ENCODE peak calls at places on chromosomes 3 and 15, in five cellular contexts. F, S, L, D and M are unnamed samples.

GRCh38 chr3:12897537-12898289 is 56.3 kb upstream of the RPL32 start:
- DNase-seq in F (no peak), S (no peak), L (no peak), D (peak), M (no peak)

GRCh38 chr3:180615954-180616353 is 14.0 kb downstream of the TTC14 start:
- DNase-seq in F (no peak), S (no peak), L (no peak), D (no peak), M (no peak)

GRCh38 chr3:94459167-94459566 is 396.3 kb downstream of the NSUN3 start:
- DNase-seq in F (no peak), S (no peak), L (no peak), D (no peak), M (no peak)

GRCh38 chr3:51719413-51720025 is 12.7 kb downstream of the GRM2 start:
- DNase-seq in F (no peak), S (no peak), L (no peak), D (no peak), M (no peak)

GRCh38 chr3:1082024-1082633 is 10.7 kb upstream of the CNTN6 start:
- DNase-seq in F (no peak), S (peak), L (no peak), D (peak), M (peak)

GRCh38 chr3:105465251-105465853 is 98.6 kb downstream of the ALCAM start:
- DNase-seq in F (no peak), S (no peak), L (no peak), D (no peak), M (no peak)

GRCh38 chr15:38809621-38810020 is 245.0 kb upstream of the RASGRP1 start:
- DNase-seq in F (no peak), S (no peak), L (no peak), D (peak), M (no peak)

GRCh38 chr15:45134682-45135604 is 5.1 kb downstream of the DUOX1 start:
- DNase-seq in F (peak), S (no peak), L (no peak), D (no peak), M (peak)

GRCh38 chr3:190229632-190230424 is 92.4 kb downstream of the CLDN1 start:
- DNase-seq in F (no peak), S (no peak), L (no peak), D (peak), M (no peak)

GRCh38 chr3:123412811-123413588 is 35.9 kb downstream of the ADCY5 start:
- DNase-seq in F (no peak), S (no peak), L (no peak), D (no peak), M (peak)

GRCh38 chr3:157330206-157330605 is 106.4 kb upstream of the PTX3 start:
- DNase-seq in F (no peak), S (no peak), L (no peak), D (no peak), M (no peak)

GRCh38 chr3:30342319-30343060 is 263.9 kb upstream of the TGFBR2 start:
- DNase-seq in F (peak), S (no peak), L (no peak), D (peak), M (peak)

GRCh38 chr3:125318497-125318847 is 56.7 kb downstream of the ZNF148 start:
- DNase-seq in F (no peak), S (no peak), L (no peak), D (no peak), M (no peak)

GRCh38 chr3:61358364-61358763 is 107.1 kb upstream of the FHIT start:
- DNase-seq in F (peak), S (peak), L (no peak), D (no peak), M (peak)

GRCh38 chr3:39707314-39707909 is 102.0 kb upstream of the MYRIP start:
- DNase-seq in F (peak), S (no peak), L (no peak), D (peak), M (peak)

GRCh38 chr15:37106490-37107001 is 6.2 kb upstream of the MEIS2 start:
- DNase-seq in F (peak), S (peak), L (no peak), D (peak), M (peak)

GRCh38 chr3:46359748-46360509 is 6.0 kb downstream of the CCR2 start:
- DNase-seq in F (no peak), S (no peak), L (no peak), D (peak), M (no peak)

GRCh38 chr3:116001063-116001765 is 377.9 kb downstream of the GAP43 start:
- DNase-seq in F (no peak), S (no peak), L (no peak), D (peak), M (no peak)

GRCh38 chr3:79886204-79886603 is 118.4 kb upstream of the ROBO1 start:
- DNase-seq in F (no peak), S (no peak), L (no peak), D (peak), M (peak)

GRCh38 chr3:11734-12133 is 184.8 kb upstream of the CHL1 start:
- DNase-seq in F (no peak), S (no peak), L (no peak), D (no peak), M (peak)

GRCh38 chr3:99878005-99878404 is 60.3 kb downstream of the CMSS1 start:
- DNase-seq in F (peak), S (no peak), L (no peak), D (peak), M (peak)

GRCh38 chr3:168250415-168250861 is 154.7 kb upstream of the GOLIM4 start:
- DNase-seq in F (no peak), S (peak), L (no peak), D (peak), M (no peak)

GRCh38 chr3:28485164-28485563 is 136.5 kb upstream of the AZI2 start:
- DNase-seq in F (no peak), S (no peak), L (no peak), D (no peak), M (no peak)

GRCh38 chr3:135970500-135971116 is 5.1 kb downstream of the PPP2R3A start:
- DNase-seq in F (no peak), S (no peak), L (no peak), D (no peak), M (no peak)

GRCh38 chr3:158279584-158279983 is 169.7 kb downstream of the RSRC1 start:
- DNase-seq in F (no peak), S (no peak), L (no peak), D (no peak), M (no peak)

GRCh38 chr15:65547841-65548240 is 17.6 kb downstream of the HACD3 start:
- DNase-seq in F (no peak), S (no peak), L (no peak), D (no peak), M (no peak)

GRCh38 chr3:121821421-121822199 is 13.2 kb downstream of the IQCB1 start:
- DNase-seq in F (no peak), S (no peak), L (no peak), D (peak), M (no peak)

GRCh38 chr3:149180057-149180573 is 41.5 kb downstream of the CP start:
- DNase-seq in F (peak), S (no peak), L (no peak), D (peak), M (peak)

GRCh38 chr3:21274000-21274671 is 476.9 kb downstream of the ZNF385D start:
- DNase-seq in F (no peak), S (no peak), L (no peak), D (no peak), M (no peak)

GRCh38 chr3:169668081-169668956 is 4.8 kb upstream of the MECOM start:
- DNase-seq in F (peak), S (peak), L (no peak), D (peak), M (peak)

GRCh38 chr3:61877359-61877770 is 316.0 kb downstream of the PTPRG start:
- DNase-seq in F (no peak), S (no peak), L (no peak), D (peak), M (peak)

GRCh38 chr3:37519236-37519635 is 342.4 kb upstream of the CTDSPL start:
- DNase-seq in F (no peak), S (no peak), L (no peak), D (no peak), M (no peak)

GRCh38 chr3:119658994-119659393 is 1.4 kb downstream of the POPDC2 start:
- DNase-seq in F (no peak), S (no peak), L (no peak), D (no peak), M (no peak)

GRCh38 chr3:119660474-119661150 is at the start of gene POPDC2:
- DNase-seq in F (no peak), S (no peak), L (no peak), D (no peak), M (no peak)

GRCh38 chr3:119662604-119663377 is 2.4 kb upstream of the POPDC2 start:
- DNase-seq in F (no peak), S (no peak), L (no peak), D (peak), M (no peak)

GRCh38 chr3:119657887-119658702 is 2.3 kb downstream of the POPDC2 start:
- DNase-seq in F (no peak), S (no peak), L (no peak), D (no peak), M (no peak)

DNA sequence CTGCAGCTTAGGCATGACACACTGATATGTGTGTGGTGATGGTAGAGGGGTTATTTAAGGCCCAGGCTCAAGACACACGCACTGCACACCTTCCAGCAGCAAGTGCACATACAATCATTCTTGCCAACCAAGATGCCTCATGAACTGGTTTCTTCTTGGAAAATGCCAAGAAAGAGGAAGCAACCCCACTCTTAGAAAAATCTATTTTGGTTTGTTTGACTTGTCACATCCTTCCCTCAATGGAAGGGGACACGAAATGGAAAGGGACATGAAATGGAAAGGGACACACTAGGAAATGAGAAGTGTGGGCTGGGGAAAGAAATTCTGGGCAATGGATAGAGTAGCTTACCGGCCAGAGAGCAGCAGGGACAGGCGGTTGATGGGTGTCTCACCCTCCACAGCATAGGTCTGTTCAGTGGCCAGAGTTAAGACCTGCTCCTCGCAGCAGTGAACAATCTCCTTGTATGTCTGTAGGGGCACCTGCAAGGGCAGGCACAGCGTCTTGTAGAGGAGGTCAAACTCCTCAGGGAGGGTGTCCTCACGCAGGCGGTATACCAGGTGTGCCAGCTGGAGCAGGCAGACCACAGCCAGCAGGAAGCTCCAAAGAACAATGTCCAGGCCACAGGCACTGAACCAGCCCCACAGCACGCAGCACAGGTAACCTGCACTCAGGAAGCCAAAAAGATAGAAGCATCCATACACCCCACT is 651 bp downstream of the POPDC2 start:
- DNase-seq in F (peak), S (no peak), L (no peak), D (no peak), M (no peak)
- H3K4me3 ChIP-seq in F (no peak), S (no peak), L (no peak), D (no peak), M (no peak)

DNA sequence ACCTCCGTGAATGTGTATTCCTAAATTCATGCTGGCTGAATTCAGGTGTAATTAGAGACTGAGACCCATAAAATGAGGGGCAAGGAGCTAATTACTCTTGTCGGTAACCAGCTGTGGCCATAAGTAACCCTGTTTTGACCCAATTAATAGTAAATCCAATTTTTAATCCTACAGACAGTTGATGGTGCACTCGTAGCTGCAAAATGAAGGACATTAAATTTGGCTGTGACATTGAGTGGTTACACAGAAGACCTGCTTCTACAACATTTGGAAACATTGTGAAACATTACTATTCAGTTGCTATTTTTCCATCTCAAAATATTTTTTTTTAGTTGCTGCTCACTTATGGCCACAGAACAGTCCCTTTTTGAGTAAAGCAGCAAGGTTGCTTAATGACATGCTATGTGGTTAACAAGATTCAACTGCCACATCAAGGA is 33.0 kb downstream of the MBNL1 start:
- DNase-seq in F (no peak), S (no peak), L (no peak), D (no peak), M (no peak)
- H3K4me3 ChIP-seq in F (no peak), S (no peak), L (peak), D (no peak), M (no peak)

GRCh38 chr3:179265875-179266274 is 15.0 kb upstream of the KCNMB3 start:
- DNase-seq in F (no peak), S (no peak), L (no peak), D (no peak), M (no peak)

GRCh38 chr3:179263134-179263533 is 12.2 kb upstream of the KCNMB3 start:
- DNase-seq in F (no peak), S (no peak), L (no peak), D (no peak), M (no peak)

GRCh38 chr3:179266701-179267211 is 15.8 kb upstream of the KCNMB3 start:
- DNase-seq in F (no peak), S (no peak), L (no peak), D (no peak), M (no peak)

GRCh38 chr3:179264456-179264855 is 13.5 kb upstream of the KCNMB3 start:
- DNase-seq in F (no peak), S (no peak), L (no peak), D (no peak), M (no peak)

GRCh38 chr3:179265092-179265491 is 14.2 kb upstream of the KCNMB3 start:
- DNase-seq in F (no peak), S (no peak), L (no peak), D (no peak), M (no peak)
- H3K4me3 ChIP-seq in F (no peak), S (no peak), L (no peak), D (no peak), M (no peak)

DNA sequence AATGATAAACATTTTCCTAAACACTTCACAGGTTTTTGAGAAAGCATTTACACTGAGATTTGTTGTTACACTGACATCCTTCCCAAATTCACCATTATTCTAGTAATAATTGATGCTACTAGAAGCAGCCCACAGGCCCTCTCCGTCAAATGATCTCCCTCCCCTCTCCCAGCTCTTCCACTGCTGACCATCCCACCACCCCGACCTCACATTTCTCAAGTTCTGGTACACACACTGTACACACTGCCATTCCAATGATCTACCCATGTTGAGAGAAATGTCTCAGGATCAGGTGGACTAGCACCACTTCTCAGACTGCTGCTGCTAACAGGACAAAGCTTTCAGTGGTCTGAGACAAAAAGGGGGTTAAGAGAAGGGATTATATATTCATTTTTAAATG is 3.5 kb downstream of the TBC1D5 start:
- DNase-seq in F (no peak), S (no peak), L (no peak), D (no peak), M (no peak)
- H3K4me3 ChIP-seq in F (no peak), S (no peak), L (peak), D (no peak), M (no peak)

DNA sequence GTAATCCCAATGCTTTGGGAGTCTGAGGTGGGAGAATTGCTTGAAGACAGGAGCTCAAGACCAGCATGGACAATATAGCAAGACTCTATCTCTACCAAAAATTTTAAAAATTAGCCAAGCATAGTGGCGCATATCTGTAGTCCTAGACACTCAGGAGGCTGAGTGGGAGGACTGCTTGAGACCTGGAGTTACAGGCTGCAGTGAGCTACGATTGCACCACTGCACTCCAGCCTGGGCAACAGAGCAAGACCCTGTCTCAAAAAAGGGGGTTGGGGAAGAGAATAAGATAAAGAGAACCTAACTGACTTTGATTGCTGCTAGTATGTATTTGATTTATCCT is 755 bp downstream of the CD200R1 start:
- DNase-seq in F (no peak), S (no peak), L (no peak), D (no peak), M (no peak)
- H3K4me3 ChIP-seq in F (no peak), S (no peak), L (peak), D (no peak), M (no peak)

GRCh38 chr15:90597477-90598052 is 67.8 kb downstream of the CRTC3 start:
- DNase-seq in F (peak), S (no peak), L (no peak), D (no peak), M (no peak)
- H3K4me3 ChIP-seq in F (no peak), S (no peak), L (no peak), D (no peak), M (no peak)

GRCh38 chr3:126508539-126508938 is 9.0 kb downstream of the UROC1 start:
- DNase-seq in F (no peak), S (no peak), L (no peak), D (no peak), M (no peak)
- H3K4me3 ChIP-seq in F (no peak), S (no peak), L (no peak), D (no peak), M (no peak)